ENCODE peak calls at places on chromosome 17, in four cellular contexts. One of them, this sample, is unnamed.

GRCh38 chr17:33328129-33328528 is 35.0 kb upstream of the ASIC2 start:
- DNase-seq in stomach: no peak
- DNase-seq in cardiac muscle cell: peak; percentile 49
- DNase-seq in spleen: no peak
- DNase-seq in this sample: no peak

GRCh38 chr17:74742978-74743545 is 5.4 kb upstream of the NHERF1 start:
- DNase-seq in stomach: no peak
- DNase-seq in cardiac muscle cell: no peak
- DNase-seq in spleen: peak; percentile 76
- DNase-seq in this sample: no peak

GRCh38 chr17:27989046-27989445 is 53.4 kb upstream of the NLK start:
- DNase-seq in stomach: no peak
- DNase-seq in cardiac muscle cell: no peak
- DNase-seq in spleen: no peak
- DNase-seq in this sample: no peak

GRCh38 chr17:69314246-69315030 is 12.5 kb downstream of the ABCA5 start:
- DNase-seq in stomach: no peak
- DNase-seq in cardiac muscle cell: no peak
- DNase-seq in spleen: no peak
- DNase-seq in this sample: no peak

GRCh38 chr17:2138768-2139167 is 83.9 kb downstream of the HIC1 start:
- DNase-seq in stomach: no peak
- DNase-seq in cardiac muscle cell: peak; percentile 50
- DNase-seq in spleen: no peak
- DNase-seq in this sample: peak; percentile 59

GRCh38 chr17:69511244-69511643 is 96.7 kb downstream of the MAP2K6 start:
- DNase-seq in stomach: no peak
- DNase-seq in cardiac muscle cell: no peak
- DNase-seq in spleen: no peak
- DNase-seq in this sample: no peak

GRCh38 chr17:45791935-45792334 is 7.8 kb downstream of the CRHR1 start:
- DNase-seq in stomach: peak; percentile 35
- DNase-seq in cardiac muscle cell: no peak
- DNase-seq in spleen: no peak
- DNase-seq in this sample: peak; percentile 69

GRCh38 chr17:43171761-43172487 is 910 bp downstream of the NBR1 start:
- DNase-seq in stomach: no peak
- DNase-seq in cardiac muscle cell: peak; percentile 32
- DNase-seq in spleen: no peak
- DNase-seq in this sample: peak; percentile 48

GRCh38 chr17:51673066-51673465 is 412.7 kb downstream of the UTP18 start:
- DNase-seq in stomach: no peak
- DNase-seq in cardiac muscle cell: no peak
- DNase-seq in spleen: no peak
- DNase-seq in this sample: no peak

GRCh38 chr17:77146882-77147281 is 6.1 kb downstream of the SEC14L1 start:
- DNase-seq in stomach: peak; percentile 83
- DNase-seq in cardiac muscle cell: no peak
- DNase-seq in spleen: peak; percentile 90
- DNase-seq in this sample: no peak

GRCh38 chr17:49707246-49707607 is 537 bp downstream of the SLC35B1 start:
- DNase-seq in stomach: no peak
- DNase-seq in cardiac muscle cell: no peak
- DNase-seq in spleen: peak; percentile 66
- DNase-seq in this sample: no peak

GRCh38 chr17:61720016-61720795 is 129.2 kb upstream of the NACA2 start:
- DNase-seq in stomach: no peak
- DNase-seq in cardiac muscle cell: no peak
- DNase-seq in spleen: no peak
- DNase-seq in this sample: no peak

GRCh38 chr17:44235583-44235936 is 16.1 kb upstream of the UBTF start:
- DNase-seq in stomach: no peak
- DNase-seq in cardiac muscle cell: no peak
- DNase-seq in spleen: no peak
- DNase-seq in this sample: no peak

GRCh38 chr17:48262982-48263586 is 155.5 kb downstream of the SNX11 start:
- DNase-seq in stomach: no peak
- DNase-seq in cardiac muscle cell: peak; percentile 14
- DNase-seq in spleen: no peak
- DNase-seq in this sample: no peak

GRCh38 chr17:45873728-45874127 is 20.6 kb upstream of the MAPT start:
- DNase-seq in stomach: no peak
- DNase-seq in cardiac muscle cell: no peak
- DNase-seq in spleen: no peak
- DNase-seq in this sample: no peak

GRCh38 chr17:17757391-17757791 is 76.1 kb downstream of the RAI1 start:
- DNase-seq in stomach: no peak
- DNase-seq in cardiac muscle cell: no peak
- DNase-seq in spleen: peak; percentile 89
- DNase-seq in this sample: no peak

GRCh38 chr17:49549691-49550678 is 25.7 kb upstream of the NXPH3 start:
- DNase-seq in stomach: no peak
- DNase-seq in cardiac muscle cell: no peak
- DNase-seq in spleen: peak; percentile 68
- DNase-seq in this sample: no peak

GRCh38 chr17:79280822-79281572 is 206.4 kb downstream of the ENGASE start:
- DNase-seq in stomach: no peak
- DNase-seq in cardiac muscle cell: no peak
- DNase-seq in spleen: no peak
- DNase-seq in this sample: no peak

GRCh38 chr17:27538156-27538955 is 82.1 kb downstream of the KSR1 start:
- DNase-seq in stomach: no peak
- DNase-seq in cardiac muscle cell: no peak
- DNase-seq in spleen: no peak
- DNase-seq in this sample: no peak

GRCh38 chr17:82862758-82863645 is 23.2 kb upstream of the ZNF750 start:
- DNase-seq in stomach: no peak
- DNase-seq in cardiac muscle cell: no peak
- DNase-seq in spleen: peak; percentile 78
- DNase-seq in this sample: no peak

GRCh38 chr17:57391076-57391825 is 134.9 kb downstream of the MSI2 start:
- DNase-seq in stomach: no peak
- DNase-seq in cardiac muscle cell: no peak
- DNase-seq in spleen: no peak
- DNase-seq in this sample: no peak

GRCh38 chr17:57395721-57396321 is 139.5 kb downstream of the MSI2 start:
- DNase-seq in stomach: no peak
- DNase-seq in cardiac muscle cell: no peak
- DNase-seq in spleen: no peak
- DNase-seq in this sample: no peak

GRCh38 chr17:57394375-57394774 is 138.1 kb downstream of the MSI2 start:
- DNase-seq in stomach: no peak
- DNase-seq in cardiac muscle cell: no peak
- DNase-seq in spleen: no peak
- DNase-seq in this sample: no peak

GRCh38 chr17:57391857-57392256 is 135.5 kb downstream of the MSI2 start:
- DNase-seq in stomach: no peak
- DNase-seq in cardiac muscle cell: no peak
- DNase-seq in spleen: no peak
- DNase-seq in this sample: no peak

DNA sequence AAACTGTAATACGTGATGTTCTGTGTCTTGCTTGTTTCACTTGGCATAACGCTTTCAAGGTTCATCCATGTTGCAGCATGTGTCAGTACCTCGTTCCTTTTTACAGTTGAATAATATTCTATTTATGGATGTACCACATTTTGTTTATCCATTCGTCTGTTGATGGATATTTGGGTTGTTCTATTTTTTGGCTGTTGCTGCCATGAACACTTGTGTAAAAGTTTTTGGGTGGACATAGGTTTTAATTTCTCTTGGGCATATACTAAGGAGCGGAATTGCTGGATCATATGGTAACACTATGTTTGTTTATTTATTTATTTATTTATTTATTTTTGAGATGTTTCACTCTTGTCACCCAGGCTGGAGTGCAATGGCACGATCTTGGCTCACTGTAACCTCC is 137.0 kb downstream of the MSI2 start:
- DNase-seq in stomach: no peak
- DNase-seq in cardiac muscle cell: no peak
- DNase-seq in spleen: no peak
- DNase-seq in this sample: no peak
- H3K9me3 ChIP-seq in stomach: peaks cover 5% of the 10 kb centered on the region
- H3K9me3 ChIP-seq in cardiac muscle cell: no peaks in the 10 kb centered on the region
- H3K9me3 ChIP-seq in spleen: peaks cover 23% of the 10 kb centered on the region
- H3K9me3 ChIP-seq in this sample: no peaks in the 10 kb centered on the region

GRCh38 chr17:35539659-35540026 is 2.2 kb upstream of the SLFN12L start:
- DNase-seq in stomach: no peak
- DNase-seq in cardiac muscle cell: no peak
- DNase-seq in spleen: no peak
- DNase-seq in this sample: no peak
- TF ChIP-seq CTCF in stomach: no peak
- TF ChIP-seq CTCF in cardiac muscle cell: no peak
- TF ChIP-seq CTCF in spleen: no peak
- TF ChIP-seq CTCF in this sample: no peak

GRCh38 chr17:59362811-59363205 is 31.4 kb downstream of the YPEL2 start:
- DNase-seq in stomach: no peak
- DNase-seq in cardiac muscle cell: no peak
- DNase-seq in spleen: no peak
- DNase-seq in this sample: no peak

GRCh38 chr17:59366040-59366757 is 34.7 kb downstream of the YPEL2 start:
- DNase-seq in stomach: peak; percentile 48
- DNase-seq in cardiac muscle cell: no peak
- DNase-seq in spleen: no peak
- DNase-seq in this sample: no peak

GRCh38 chr17:59367657-59368045 is 36.2 kb downstream of the YPEL2 start:
- DNase-seq in stomach: no peak
- DNase-seq in cardiac muscle cell: no peak
- DNase-seq in spleen: no peak
- DNase-seq in this sample: no peak

GRCh38 chr17:59366773-59367656 is 35.6 kb downstream of the YPEL2 start:
- DNase-seq in stomach: peak; percentile 89
- DNase-seq in cardiac muscle cell: peak; percentile 83
- DNase-seq in spleen: no peak
- DNase-seq in this sample: peak; percentile 84

DNA sequence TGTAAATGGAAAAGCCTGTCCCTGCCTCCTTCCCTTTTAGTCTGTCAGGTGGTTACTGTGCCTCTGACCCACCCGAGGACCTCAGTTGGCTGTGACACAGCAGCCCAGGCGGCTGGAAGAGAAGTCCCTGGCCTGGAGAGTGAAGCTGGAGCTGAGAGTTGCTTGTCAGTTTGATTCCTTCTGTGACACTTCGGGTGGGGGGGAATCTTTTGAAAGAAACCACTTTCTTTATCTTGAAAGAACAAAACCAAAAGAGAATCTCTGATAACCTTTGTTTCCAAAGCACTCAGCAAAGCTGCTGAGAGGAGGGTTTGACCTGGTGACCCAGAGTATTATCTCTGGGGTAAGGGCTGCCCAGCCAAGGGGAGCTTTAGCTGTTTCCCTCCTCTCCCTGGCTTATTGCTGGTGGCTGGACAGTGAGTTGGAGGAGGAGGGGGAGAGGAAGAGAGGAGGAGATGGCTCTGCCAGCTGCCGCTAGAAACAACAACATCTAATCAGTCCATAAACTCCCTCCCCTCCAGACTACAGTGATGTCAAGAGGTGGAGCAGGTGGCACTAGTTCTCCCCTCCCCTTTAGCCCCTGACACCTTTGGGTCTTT is 34.0 kb downstream of the YPEL2 start:
- DNase-seq in stomach: no peak
- DNase-seq in cardiac muscle cell: peak; percentile 88
- DNase-seq in spleen: no peak
- DNase-seq in this sample: no peak
- H3K4me1 ChIP-seq in stomach: peaks cover 99% of the 10 kb centered on the region
- H3K4me1 ChIP-seq in cardiac muscle cell: peaks cover 94% of the 10 kb centered on the region
- H3K4me1 ChIP-seq in spleen: peaks cover 86% of the 10 kb centered on the region
- H3K4me1 ChIP-seq in this sample: peaks cover 46% of the 10 kb centered on the region

DNA sequence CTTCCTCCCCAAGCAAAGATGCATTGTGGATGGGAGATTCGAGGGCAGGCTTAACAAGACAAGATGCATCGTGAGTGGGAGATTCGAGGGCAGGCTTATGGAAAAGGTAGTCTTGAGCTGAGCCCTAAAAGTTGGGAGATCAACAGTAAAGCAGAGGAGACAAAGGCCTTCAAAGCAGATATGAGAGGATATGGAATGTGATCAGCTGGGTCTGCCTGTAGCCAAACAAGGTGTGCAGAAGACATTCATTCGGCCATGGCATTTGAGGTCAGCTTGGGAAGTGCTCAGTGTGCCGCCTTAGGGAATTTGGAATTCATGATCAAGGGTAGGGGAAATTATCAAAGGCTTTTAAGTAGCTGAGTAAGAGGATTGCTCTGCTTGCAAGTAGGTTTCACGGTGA is 39.5 kb downstream of the DNAH9 start:
- DNase-seq in stomach: no peak
- DNase-seq in cardiac muscle cell: no peak
- DNase-seq in spleen: no peak
- DNase-seq in this sample: no peak
- H3K9me3 ChIP-seq in stomach: no peaks in the 10 kb centered on the region
- H3K9me3 ChIP-seq in cardiac muscle cell: no peaks in the 10 kb centered on the region
- H3K9me3 ChIP-seq in spleen: no peaks in the 10 kb centered on the region
- H3K9me3 ChIP-seq in this sample: no peaks in the 10 kb centered on the region

GRCh38 chr17:59110973-59111372 is 4.3 kb upstream of the TRIM37 start:
- DNase-seq in stomach: no peak
- DNase-seq in cardiac muscle cell: no peak
- DNase-seq in spleen: no peak
- DNase-seq in this sample: no peak

GRCh38 chr17:59107306-59107670 is 608 bp upstream of the TRIM37 start:
- DNase-seq in stomach: no peak
- DNase-seq in cardiac muscle cell: no peak
- DNase-seq in spleen: no peak
- DNase-seq in this sample: no peak

GRCh38 chr17:59108400-59109102 is 1.9 kb upstream of the TRIM37 start:
- DNase-seq in stomach: no peak
- DNase-seq in cardiac muscle cell: no peak
- DNase-seq in spleen: no peak
- DNase-seq in this sample: no peak

GRCh38 chr17:59105852-59106462 is 723 bp downstream of the TRIM37 start:
- DNase-seq in stomach: peak; percentile 63
- DNase-seq in cardiac muscle cell: no peak
- DNase-seq in spleen: peak; percentile 92
- DNase-seq in this sample: peak; percentile 65

DNA sequence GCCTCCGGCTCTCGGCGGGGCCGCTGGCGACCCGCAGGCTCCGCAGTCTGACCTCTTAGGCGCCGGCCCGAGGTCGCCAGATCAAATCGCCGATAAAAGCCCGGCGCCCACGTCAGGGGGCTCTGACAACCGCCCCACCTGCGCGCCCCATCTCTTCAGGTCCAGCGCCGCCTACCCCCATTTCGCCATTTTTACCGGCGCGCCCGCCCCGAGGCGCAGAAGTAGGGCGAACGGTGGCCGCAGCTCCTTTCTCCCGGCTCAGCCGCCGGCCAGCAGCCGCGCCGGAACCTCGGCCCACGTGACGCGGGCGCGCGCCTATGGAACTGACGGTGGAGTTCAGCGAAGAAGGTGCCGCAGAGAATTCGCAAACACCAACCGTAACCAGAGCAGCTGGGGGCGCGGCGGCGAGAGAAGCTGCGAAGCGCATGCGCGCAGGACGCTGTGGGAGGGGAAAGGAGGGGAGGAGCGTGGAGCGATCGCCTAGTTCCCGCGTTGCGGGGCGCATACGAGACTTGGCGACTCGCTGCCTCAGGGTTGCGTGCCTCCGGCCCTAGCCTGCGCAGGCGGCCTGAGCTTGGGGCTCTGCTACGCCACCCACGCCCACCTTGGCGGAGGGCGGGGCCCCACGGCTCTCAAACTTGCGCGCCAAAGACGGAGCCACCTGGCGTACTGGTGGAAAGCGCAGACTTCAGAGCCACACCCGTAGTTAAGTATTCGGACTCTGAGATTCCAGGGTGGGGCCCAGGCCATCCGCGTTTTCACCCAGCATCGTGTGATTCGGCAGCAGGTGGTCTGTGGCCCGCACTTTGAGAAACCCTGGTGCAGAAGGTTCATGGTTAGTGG is at the start of gene TRIM37:
- DNase-seq in stomach: peak; percentile 98
- DNase-seq in cardiac muscle cell: peak; percentile 99
- DNase-seq in spleen: peak; percentile 100
- DNase-seq in this sample: peak; percentile 97
- TF ChIP-seq CTCF in stomach: no peak
- TF ChIP-seq CTCF in cardiac muscle cell: no peak
- TF ChIP-seq CTCF in spleen: peak; percentile 42
- TF ChIP-seq CTCF in this sample: no peak

This sample was measured in prostate gland.